ENCODE peak calls at places on chromosome 3, in six cellular contexts. One of them, this sample, is unnamed.
A peak's percentile ranks its signal among the peaks of the same experiment; 100 is the strongest.

GRCh38 chr3:14524920-14525660 is 15.1 kb downstream of the GRIP2 start:
- DNase-seq in PC-3: no peak
- DNase-seq in neural progenitor cell: no peak
- DNase-seq in GM23248: no peak
- DNase-seq in SK-N-SH: no peak
- DNase-seq in MM.1S: no peak
- DNase-seq in this sample: no peak

GRCh38 chr3:123702720-123703119 is 117.9 kb upstream of the HACD2 start:
- DNase-seq in PC-3: no peak
- DNase-seq in neural progenitor cell: no peak
- DNase-seq in GM23248: no peak
- DNase-seq in SK-N-SH: no peak
- DNase-seq in MM.1S: no peak
- DNase-seq in this sample: no peak

GRCh38 chr3:45786801-45787495 is 9.4 kb downstream of the SLC6A20 start:
- DNase-seq in PC-3: no peak
- DNase-seq in neural progenitor cell: no peak
- DNase-seq in GM23248: no peak
- DNase-seq in SK-N-SH: no peak
- DNase-seq in MM.1S: no peak
- DNase-seq in this sample: no peak

GRCh38 chr3:27485853-27486252 is 1.7 kb upstream of the SLC4A7 start:
- DNase-seq in PC-3: peak; percentile 57
- DNase-seq in neural progenitor cell: peak; percentile 27
- DNase-seq in GM23248: no peak
- DNase-seq in SK-N-SH: no peak
- DNase-seq in MM.1S: no peak
- DNase-seq in this sample: no peak

GRCh38 chr3:39933986-39934693 is 124.7 kb downstream of the MYRIP start:
- DNase-seq in PC-3: no peak
- DNase-seq in neural progenitor cell: no peak
- DNase-seq in GM23248: no peak
- DNase-seq in SK-N-SH: no peak
- DNase-seq in MM.1S: no peak
- DNase-seq in this sample: no peak

GRCh38 chr3:150149651-150150051 is 179.0 kb upstream of the PFN2 start:
- DNase-seq in PC-3: peak; percentile 94
- DNase-seq in neural progenitor cell: no peak
- DNase-seq in GM23248: peak; percentile 97
- DNase-seq in SK-N-SH: no peak
- DNase-seq in MM.1S: no peak
- DNase-seq in this sample: no peak

GRCh38 chr3:58473275-58473674 is 18.6 kb upstream of the KCTD6 start:
- DNase-seq in PC-3: no peak
- DNase-seq in neural progenitor cell: no peak
- DNase-seq in GM23248: no peak
- DNase-seq in SK-N-SH: no peak
- DNase-seq in MM.1S: no peak
- DNase-seq in this sample: no peak

GRCh38 chr3:124115965-124116364 is 124.0 kb upstream of the ROPN1 start:
- DNase-seq in PC-3: no peak
- DNase-seq in neural progenitor cell: no peak
- DNase-seq in GM23248: peak; percentile 46
- DNase-seq in SK-N-SH: no peak
- DNase-seq in MM.1S: no peak
- DNase-seq in this sample: no peak

GRCh38 chr3:161035711-161036110 is 69.4 kb downstream of the B3GALNT1 start:
- DNase-seq in PC-3: no peak
- DNase-seq in neural progenitor cell: no peak
- DNase-seq in GM23248: peak; percentile 2
- DNase-seq in SK-N-SH: no peak
- DNase-seq in MM.1S: no peak
- DNase-seq in this sample: no peak

GRCh38 chr3:144662729-144663128 is 691.1 kb downstream of the DIPK2A start:
- DNase-seq in PC-3: no peak
- DNase-seq in neural progenitor cell: no peak
- DNase-seq in GM23248: no peak
- DNase-seq in SK-N-SH: no peak
- DNase-seq in MM.1S: no peak
- DNase-seq in this sample: no peak

GRCh38 chr3:46535746-46536145 is 30.4 kb downstream of the LRRC2 start:
- DNase-seq in PC-3: no peak
- DNase-seq in neural progenitor cell: no peak
- DNase-seq in GM23248: no peak
- DNase-seq in SK-N-SH: no peak
- DNase-seq in MM.1S: no peak
- DNase-seq in this sample: no peak

GRCh38 chr3:8386221-8386620 is 115.4 kb upstream of the LMCD1 start:
- DNase-seq in PC-3: peak; percentile 47
- DNase-seq in neural progenitor cell: no peak
- DNase-seq in GM23248: peak; percentile 38
- DNase-seq in SK-N-SH: no peak
- DNase-seq in MM.1S: no peak
- DNase-seq in this sample: no peak

GRCh38 chr3:19543212-19543841 is 390.7 kb downstream of the EFHB start:
- DNase-seq in PC-3: peak; percentile 40
- DNase-seq in neural progenitor cell: peak; percentile 51
- DNase-seq in GM23248: no peak
- DNase-seq in SK-N-SH: peak; percentile 24
- DNase-seq in MM.1S: peak; percentile 66
- DNase-seq in this sample: peak; percentile 76

GRCh38 chr3:71156062-71156665 is 427.4 kb downstream of the FOXP1 start:
- DNase-seq in PC-3: peak; percentile 43
- DNase-seq in neural progenitor cell: no peak
- DNase-seq in GM23248: no peak
- DNase-seq in SK-N-SH: no peak
- DNase-seq in MM.1S: no peak
- DNase-seq in this sample: no peak

GRCh38 chr3:88219138-88219792 is 69.5 kb downstream of the C3orf38 start:
- DNase-seq in PC-3: peak; percentile 76
- DNase-seq in neural progenitor cell: peak; percentile 87
- DNase-seq in GM23248: peak; percentile 75
- DNase-seq in SK-N-SH: peak; percentile 28
- DNase-seq in MM.1S: peak; percentile 75
- DNase-seq in this sample: peak; percentile 91

GRCh38 chr3:188889070-188889491 is 282.7 kb upstream of the TPRG1 start:
- DNase-seq in PC-3: no peak
- DNase-seq in neural progenitor cell: no peak
- DNase-seq in GM23248: peak; percentile 11
- DNase-seq in SK-N-SH: no peak
- DNase-seq in MM.1S: no peak
- DNase-seq in this sample: no peak

GRCh38 chr3:113695818-113696645 is at the start of gene USF3:
- DNase-seq in PC-3: peak; percentile 70
- DNase-seq in neural progenitor cell: no peak
- DNase-seq in GM23248: peak; percentile 77
- DNase-seq in SK-N-SH: peak; percentile 95
- DNase-seq in MM.1S: peak; percentile 79
- DNase-seq in this sample: peak; percentile 81

GRCh38 chr3:60657972-60658371 is 593.3 kb downstream of the FHIT start:
- DNase-seq in PC-3: no peak
- DNase-seq in neural progenitor cell: no peak
- DNase-seq in GM23248: no peak
- DNase-seq in SK-N-SH: no peak
- DNase-seq in MM.1S: peak; percentile 37
- DNase-seq in this sample: no peak

GRCh38 chr3:149547413-149547812 is 72.9 kb downstream of the TM4SF4 start:
- DNase-seq in PC-3: no peak
- DNase-seq in neural progenitor cell: no peak
- DNase-seq in GM23248: peak; percentile 75
- DNase-seq in SK-N-SH: no peak
- DNase-seq in MM.1S: no peak
- DNase-seq in this sample: no peak

GRCh38 chr3:57783186-57784088 is 27.3 kb downstream of the SLMAP start:
- DNase-seq in PC-3: no peak
- DNase-seq in neural progenitor cell: no peak
- DNase-seq in GM23248: no peak
- DNase-seq in SK-N-SH: no peak
- DNase-seq in MM.1S: no peak
- DNase-seq in this sample: no peak

GRCh38 chr3:178434206-178434805 is 101.9 kb upstream of the KCNMB2 start:
- DNase-seq in PC-3: peak; percentile 30
- DNase-seq in neural progenitor cell: no peak
- DNase-seq in GM23248: peak; percentile 19
- DNase-seq in SK-N-SH: peak; percentile 18
- DNase-seq in MM.1S: peak; percentile 56
- DNase-seq in this sample: peak; percentile 43

GRCh38 chr3:63687569-63688233 is 35.2 kb downstream of the SNTN start:
- DNase-seq in PC-3: no peak
- DNase-seq in neural progenitor cell: peak; percentile 94
- DNase-seq in GM23248: peak; percentile 27
- DNase-seq in SK-N-SH: no peak
- DNase-seq in MM.1S: no peak
- DNase-seq in this sample: no peak

GRCh38 chr3:127064391-127065137 is 81.6 kb downstream of the PLXNA1 start:
- DNase-seq in PC-3: peak; percentile 44
- DNase-seq in neural progenitor cell: no peak
- DNase-seq in GM23248: peak; percentile 87
- DNase-seq in SK-N-SH: no peak
- DNase-seq in MM.1S: no peak
- DNase-seq in this sample: no peak

GRCh38 chr3:8567784-8568575 is 66.4 kb downstream of the LMCD1 start:
- DNase-seq in PC-3: no peak
- DNase-seq in neural progenitor cell: no peak
- DNase-seq in GM23248: no peak
- DNase-seq in SK-N-SH: no peak
- DNase-seq in MM.1S: no peak
- DNase-seq in this sample: no peak

GRCh38 chr3:160018959-160019358 is 30.3 kb downstream of the IL12A start:
- DNase-seq in PC-3: no peak
- DNase-seq in neural progenitor cell: no peak
- DNase-seq in GM23248: no peak
- DNase-seq in SK-N-SH: no peak
- DNase-seq in MM.1S: no peak
- DNase-seq in this sample: no peak

GRCh38 chr3:6392123-6392522 is 468.8 kb upstream of the GRM7 start:
- DNase-seq in PC-3: no peak
- DNase-seq in neural progenitor cell: no peak
- DNase-seq in GM23248: no peak
- DNase-seq in SK-N-SH: no peak
- DNase-seq in MM.1S: no peak
- DNase-seq in this sample: no peak

GRCh38 chr3:72663429-72663828 is 184.8 kb downstream of the SHQ1 start:
- DNase-seq in PC-3: peak; percentile 39
- DNase-seq in neural progenitor cell: no peak
- DNase-seq in GM23248: peak; percentile 68
- DNase-seq in SK-N-SH: no peak
- DNase-seq in MM.1S: no peak
- DNase-seq in this sample: no peak

GRCh38 chr3:17039579-17039978 is 154.8 kb downstream of the PLCL2 start:
- DNase-seq in PC-3: peak; percentile 98
- DNase-seq in neural progenitor cell: no peak
- DNase-seq in GM23248: peak; percentile 88
- DNase-seq in SK-N-SH: no peak
- DNase-seq in MM.1S: no peak
- DNase-seq in this sample: no peak
- H3K27ac ChIP-seq in PC-3: peak overlapping the region; percentile 96
- H3K27ac ChIP-seq in neural progenitor cell: no peak overlapping the region
- H3K27ac ChIP-seq in GM23248: peak overlapping the region; percentile 46
- H3K27ac ChIP-seq in SK-N-SH: peak overlapping the region; percentile 48
- H3K27ac ChIP-seq in MM.1S: no peak overlapping the region
- H3K27ac ChIP-seq in this sample: no peak overlapping the region

DNA sequence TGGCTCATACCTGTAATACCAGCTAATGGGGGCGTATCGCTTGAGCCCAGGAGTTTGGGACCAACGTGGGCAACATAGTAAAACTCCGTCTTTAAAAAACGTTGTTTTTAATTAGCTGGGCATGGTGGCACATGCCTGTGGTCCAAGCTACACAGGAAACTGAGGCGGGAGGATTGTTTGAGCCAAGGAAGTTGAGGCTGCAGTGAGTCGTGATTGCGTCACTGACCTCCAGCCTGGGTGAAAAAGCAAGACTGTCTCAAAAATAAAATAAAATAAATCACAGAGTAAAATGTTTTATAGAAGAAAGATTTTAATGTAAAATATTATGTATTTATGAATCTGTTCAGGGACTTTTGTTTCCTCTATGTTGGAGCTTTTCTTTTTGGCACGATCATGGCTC is 15.3 kb upstream of the STRIT1 start:
- DNase-seq in PC-3: peak; percentile 31
- DNase-seq in neural progenitor cell: no peak
- DNase-seq in GM23248: peak; percentile 46
- DNase-seq in SK-N-SH: no peak
- DNase-seq in MM.1S: no peak
- DNase-seq in this sample: no peak
- H3F3A ChIP-seq in PC-3: no peaks in the 10 kb centered on the region
- H3F3A ChIP-seq in neural progenitor cell: no peaks in the 10 kb centered on the region
- H3F3A ChIP-seq in GM23248: peaks cover 14% of the 10 kb centered on the region
- H3F3A ChIP-seq in SK-N-SH: no peaks in the 10 kb centered on the region
- H3F3A ChIP-seq in MM.1S: no peaks in the 10 kb centered on the region
- H3F3A ChIP-seq in this sample: no peaks in the 10 kb centered on the region

GRCh38 chr3:107987036-107987557 is 103.7 kb downstream of the CD47 start:
- DNase-seq in PC-3: peak; percentile 98
- DNase-seq in neural progenitor cell: no peak
- DNase-seq in GM23248: peak; percentile 96
- DNase-seq in SK-N-SH: peak; percentile 59
- DNase-seq in MM.1S: no peak
- DNase-seq in this sample: no peak
- TF ChIP-seq EZH2phosphoT487 in PC-3: no peak
- TF ChIP-seq EZH2phosphoT487 in neural progenitor cell: no peak
- TF ChIP-seq EZH2phosphoT487 in GM23248: no peak
- TF ChIP-seq EZH2phosphoT487 in SK-N-SH: no peak
- TF ChIP-seq EZH2phosphoT487 in MM.1S: no peak
- TF ChIP-seq EZH2phosphoT487 in this sample: no peak

GRCh38 chr3:23071758-23072157 is 131.4 kb upstream of the UBE2E2 start:
- DNase-seq in PC-3: no peak
- DNase-seq in neural progenitor cell: no peak
- DNase-seq in GM23248: no peak
- DNase-seq in SK-N-SH: no peak
- DNase-seq in MM.1S: no peak
- DNase-seq in this sample: no peak
- H3K27ac ChIP-seq in PC-3: no peak overlapping the region
- H3K27ac ChIP-seq in neural progenitor cell: no peak overlapping the region
- H3K27ac ChIP-seq in GM23248: no peak overlapping the region
- H3K27ac ChIP-seq in SK-N-SH: no peak overlapping the region
- H3K27ac ChIP-seq in MM.1S: no peak overlapping the region
- H3K27ac ChIP-seq in this sample: no peak overlapping the region